ENCODE peak calls at places on chromosomes 12 and 14, in four cellular contexts. U is K562, P is SK-N-SH, E is GM12878. J is an unnamed sample.
A peak's percentile ranks its signal among the peaks of the same experiment; 100 is the strongest.

GRCh38 chr12:97276621-97277020 is 186.0 kb upstream of the RMST start:
- DNase-seq in U (no peak), P (no peak), E (no peak), J (no peak)

GRCh38 chr12:24198936-24199644 is 249.6 kb upstream of the SOX5 start:
- DNase-seq in U (no peak), P (no peak), E (peak; percentile 34), J (no peak)

GRCh38 chr14:105163040-105163742 is 5.4 kb downstream of the JAG2 start:
- DNase-seq in U (no peak), P (no peak), E (no peak), J (no peak)

GRCh38 chr12:94601972-94602517 is 48.3 kb downstream of the TMCC3 start:
- DNase-seq in U (no peak), P (no peak), E (no peak), J (no peak)

GRCh38 chr12:94286580-94287244 is 138.3 kb downstream of the PLXNC1 start:
- DNase-seq in U (no peak), P (peak; percentile 67), E (no peak), J (no peak)

GRCh38 chr14:21514341-21514740 is 3.2 kb upstream of the METTL3 start:
- DNase-seq in U (no peak), P (no peak), E (no peak), J (no peak)

GRCh38 chr12:75020068-75020557 is 189.5 kb downstream of the KCNC2 start:
- DNase-seq in U (no peak), P (no peak), E (no peak), J (no peak)

GRCh38 chr12:64739778-64740177 is 19.4 kb downstream of the GNS start:
- DNase-seq in U (no peak), P (no peak), E (no peak), J (no peak)

GRCh38 chr12:109264095-109264942 is 44.8 kb downstream of the FOXN4 start:
- DNase-seq in U (peak; percentile 87), P (peak; percentile 90), E (no peak), J (peak; percentile 67)

GRCh38 chr12:46401703-46402102 is 29.1 kb upstream of the SLC38A2 start:
- DNase-seq in U (no peak), P (no peak), E (no peak), J (no peak)

GRCh38 chr12:52876371-52876770 is 27.6 kb upstream of the KRT78 start:
- DNase-seq in U (no peak), P (no peak), E (no peak), J (no peak)

GRCh38 chr12:27332407-27333310 is at the start of gene BMAL2:
- DNase-seq in U (peak; percentile 43), P (peak; percentile 87), E (no peak), J (peak; percentile 20)

GRCh38 chr12:77861317-77861716 is 30.6 kb downstream of the NAV3 start:
- DNase-seq in U (no peak), P (no peak), E (no peak), J (no peak)

GRCh38 chr14:79278798-79279644 is 932.3 kb downstream of the DIO2 start:
- DNase-seq in U (no peak), P (peak; percentile 82), E (no peak), J (peak; percentile 27)

GRCh38 chr14:104116544-104117340 is 21.6 kb upstream of the KIF26A start:
- DNase-seq in U (no peak), P (no peak), E (no peak), J (no peak)

GRCh38 chr12:115201928-115202327 is 518.0 kb upstream of the TBX3 start:
- DNase-seq in U (no peak), P (no peak), E (no peak), J (no peak)

GRCh38 chr12:58915634-58916033 is 4.7 kb downstream of the LRIG3 start:
- DNase-seq in U (no peak), P (no peak), E (no peak), J (no peak)

DNA sequence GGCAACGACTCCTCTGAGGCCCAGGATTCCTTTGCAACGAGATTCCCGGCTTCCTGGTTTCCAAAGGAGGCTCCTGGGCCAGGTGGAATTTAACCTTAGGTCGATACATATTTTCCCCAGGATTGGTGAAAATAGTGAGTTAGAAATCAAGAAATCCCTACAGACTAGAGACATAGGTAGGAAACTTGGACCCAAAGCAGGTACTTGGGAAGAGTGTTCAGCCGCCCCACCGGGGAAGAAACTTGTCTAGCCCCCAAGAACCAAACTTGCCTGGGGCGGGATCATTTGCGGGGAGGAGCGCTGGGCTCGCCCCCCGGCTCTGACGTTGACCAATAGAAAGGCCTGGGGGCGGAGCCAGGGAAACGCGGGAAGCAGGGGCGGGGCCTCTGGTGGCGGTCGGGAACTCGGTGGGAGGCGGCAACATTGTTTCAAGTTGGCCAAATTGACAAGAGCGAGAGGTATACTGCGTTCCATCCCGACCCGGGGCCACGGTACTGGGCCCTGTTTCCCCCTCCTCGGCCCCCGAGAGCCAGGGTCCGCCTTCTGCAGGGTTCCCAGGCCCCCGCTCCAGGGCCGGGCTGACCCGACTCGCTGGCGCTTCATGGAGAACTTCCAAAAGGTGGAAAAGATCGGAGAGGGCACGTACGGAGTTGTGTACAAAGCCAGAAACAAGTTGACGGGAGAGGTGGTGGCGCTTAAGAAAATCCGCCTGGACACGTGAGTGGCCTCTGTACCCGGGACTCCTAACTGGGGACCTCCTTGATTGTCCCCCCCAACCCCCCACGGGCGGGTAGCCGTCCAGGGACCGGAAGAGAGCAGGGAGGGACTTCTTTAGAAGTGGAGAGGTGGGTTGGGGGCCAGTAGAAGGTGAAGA is at the start of gene CDK2:
- DNase-seq in U (peak; percentile 98), P (peak; percentile 95), E (peak; percentile 40), J (peak; percentile 76)
- TF ChIP-seq NFIC in U (peak; percentile 7), P (no peak), E (no peak), J (no peak)

GRCh38 chr14:50342211-50343080 is 30.3 kb downstream of the DMAC2L start:
- DNase-seq in U (peak; percentile 43), P (peak; percentile 78), E (no peak), J (peak; percentile 66)
- TF ChIP-seq SIN3A in U (no peak), P (peak; percentile 51), E (no peak), J (no peak)

DNA sequence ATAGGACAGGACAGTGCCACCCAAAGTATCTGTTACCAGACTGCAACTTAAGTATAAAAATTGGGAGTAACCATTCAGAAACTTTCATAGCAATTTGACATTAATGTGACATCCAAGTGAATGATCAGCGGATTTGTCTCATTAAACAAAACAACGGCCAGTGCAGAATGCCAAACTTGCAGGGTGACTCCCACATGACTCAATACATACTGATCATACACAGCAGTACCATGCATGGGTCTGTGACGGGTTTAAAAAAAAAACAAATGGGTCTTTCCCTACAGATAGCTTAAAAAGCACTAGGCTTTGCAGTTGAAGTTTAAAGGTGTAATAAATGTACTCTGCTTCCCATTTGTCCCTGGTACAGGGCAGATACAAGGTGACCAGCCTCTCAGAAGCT is 116.6 kb downstream of the SLC35F4 start:
- DNase-seq in U (no peak), P (no peak), E (no peak), J (no peak)
- TF ChIP-seq NFIC in U (no peak), P (no peak), E (no peak), J (no peak)

GRCh38 chr14:36649872-36650650 is 11.6 kb upstream of the PAX9 start:
- DNase-seq in U (no peak), P (no peak), E (no peak), J (no peak)

GRCh38 chr14:36646664-36647416 is 14.8 kb upstream of the PAX9 start:
- DNase-seq in U (no peak), P (no peak), E (no peak), J (no peak)

GRCh38 chr14:36652542-36653201 is 9.0 kb upstream of the PAX9 start:
- DNase-seq in U (no peak), P (no peak), E (no peak), J (no peak)

GRCh38 chr14:36647417-36647826 is 14.2 kb upstream of the PAX9 start:
- DNase-seq in U (no peak), P (no peak), E (no peak), J (no peak)

DNA sequence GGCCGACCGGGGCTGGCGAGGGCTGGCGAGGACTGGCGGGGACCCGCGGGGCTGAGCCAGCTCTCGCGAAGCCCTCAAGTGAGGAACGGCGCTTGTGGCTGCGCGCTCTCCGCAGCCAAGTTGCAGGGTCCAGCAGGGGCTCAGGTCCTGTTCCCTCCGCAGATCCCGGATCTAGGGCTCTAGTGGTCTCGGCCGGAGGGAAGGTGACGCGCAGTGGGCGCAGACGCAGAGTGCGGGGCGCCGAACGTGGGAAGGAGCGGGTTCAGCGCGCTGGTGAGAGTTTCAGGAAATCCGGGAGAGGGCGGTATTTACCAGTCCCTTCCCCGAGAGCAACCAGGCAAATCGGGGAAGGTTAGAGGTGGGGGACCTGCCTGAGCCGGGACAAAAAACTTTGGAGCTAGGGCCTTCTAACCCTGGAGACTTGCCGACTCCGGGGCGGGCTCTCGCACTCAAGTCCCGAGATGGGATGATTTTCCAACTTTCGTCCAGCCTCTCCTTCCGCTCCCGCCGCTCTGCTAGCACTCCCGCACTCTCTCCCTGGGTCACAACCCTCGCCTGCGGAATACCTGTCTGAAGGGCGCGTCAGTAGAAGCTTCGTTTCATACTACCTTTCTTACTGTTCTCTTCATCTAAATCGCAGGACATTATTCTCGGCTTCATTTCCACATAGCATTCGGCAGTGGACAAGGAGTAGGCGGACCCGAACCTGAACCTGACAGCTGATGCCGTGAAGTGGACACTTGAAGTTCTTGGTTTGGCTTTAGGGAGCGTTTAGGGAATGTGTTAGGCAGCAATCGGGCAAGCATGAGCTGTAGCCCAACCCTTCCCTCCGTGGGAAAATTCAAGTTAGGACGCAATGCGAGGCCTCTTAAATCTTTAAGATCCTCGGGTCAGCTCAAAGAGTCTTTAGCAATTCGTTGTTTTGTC is 13.6 kb upstream of the PAX9 start:
- DNase-seq in U (peak; percentile 10), P (peak; percentile 55), E (no peak), J (peak; percentile 61)
- TF ChIP-seq SIN3A in U (no peak), P (no peak), E (no peak), J (no peak)

GRCh38 chr14:80645667-80646413 is 295.7 kb downstream of the CEP128 start:
- DNase-seq in U (no peak), P (no peak), E (no peak), J (peak; percentile 16)
- TF ChIP-seq NFIC in U (no peak), P (no peak), E (no peak), J (peak; percentile 24)

GRCh38 chr12:80967565-80967964 is 29.8 kb upstream of the LIN7A start:
- DNase-seq in U (no peak), P (no peak), E (no peak), J (no peak)
- TF ChIP-seq SIN3A in U (no peak), P (no peak), E (no peak), J (no peak)

DNA sequence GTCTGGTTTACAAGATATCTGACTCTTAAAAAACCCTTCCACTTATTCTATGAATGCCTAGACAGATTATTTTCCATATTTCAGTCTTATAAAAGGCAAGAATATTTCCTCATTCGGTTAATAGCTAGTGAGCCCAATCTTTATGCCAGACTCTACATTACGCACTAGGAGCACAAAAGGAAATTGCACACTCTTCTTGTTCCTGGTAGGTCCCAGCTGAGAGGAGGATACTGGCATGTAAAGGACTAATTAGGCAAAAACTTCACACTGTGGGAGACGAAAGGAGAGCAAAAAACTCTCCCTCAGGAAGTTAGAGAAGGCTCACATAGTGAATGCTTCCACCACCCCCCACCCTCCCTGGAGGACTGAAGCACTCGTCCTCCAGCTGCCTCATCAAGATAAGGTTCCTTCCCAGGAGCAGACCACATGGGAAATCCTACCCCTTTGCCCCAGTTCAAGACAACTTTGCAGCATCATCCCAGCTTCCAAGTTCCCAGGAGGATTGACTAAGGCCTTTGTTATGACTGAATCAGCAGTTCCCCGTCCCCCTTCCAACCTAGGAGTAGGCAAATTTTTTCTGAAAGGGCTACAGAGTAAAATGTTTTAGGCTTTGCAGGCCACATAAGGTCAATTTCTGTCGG is 14.5 kb downstream of the CAPZA3 start:
- DNase-seq in U (peak; percentile 55), P (no peak), E (no peak), J (no peak)
- TF ChIP-seq NFIC in U (no peak), P (no peak), E (no peak), J (no peak)

J was measured in HepG2.